ENCODE peak calls at places on chromosomes 3 and 15, in six cellular contexts. W is epithelial cell of proximal tubule, D is HFF-Myc, Q is fibroblast of lung, Y is NB4, U is B cell. F is an unnamed sample.

GRCh38 chr15:57333487-57333886 is 42.8 kb upstream of the CGNL1 start:
- DNase-seq in W (no peak), D (no peak), Q (peak), Y (no peak), U (no peak), F (no peak)

GRCh38 chr3:66485291-66485968 is 15.4 kb downstream of the LRIG1 start:
- DNase-seq in W (no peak), D (peak), Q (peak), Y (no peak), U (no peak), F (no peak)

GRCh38 chr3:157088506-157089454 is 71.2 kb downstream of the CCNL1 start:
- DNase-seq in W (no peak), D (peak), Q (peak), Y (peak), U (peak), F (peak)

GRCh38 chr3:143595456-143596077 is 252.7 kb downstream of the SLC9A9 start:
- DNase-seq in W (no peak), D (no peak), Q (no peak), Y (peak), U (peak), F (no peak)

GRCh38 chr3:52385157-52385556 is 59.7 kb downstream of the SEMA3G start:
- DNase-seq in W (no peak), D (no peak), Q (peak), Y (peak), U (no peak), F (peak)

GRCh38 chr15:50906954-50907865 is 1.3 kb upstream of the AP4E1 start:
- DNase-seq in W (no peak), D (no peak), Q (no peak), Y (peak), U (peak), F (no peak)

GRCh38 chr15:46277994-46278885 is 643.4 kb downstream of the SQOR start:
- DNase-seq in W (no peak), D (no peak), Q (no peak), Y (no peak), U (no peak), F (no peak)

GRCh38 chr3:112807685-112808084 is 39.0 kb downstream of the CD200R1L start:
- DNase-seq in W (no peak), D (no peak), Q (no peak), Y (no peak), U (no peak), F (no peak)

GRCh38 chr3:159899198-159899597 is 89.4 kb upstream of the IL12A start:
- DNase-seq in W (no peak), D (no peak), Q (peak), Y (peak), U (no peak), F (no peak)

GRCh38 chr3:96478496-96478895 is 335.9 kb upstream of the EPHA6 start:
- DNase-seq in W (no peak), D (no peak), Q (peak), Y (no peak), U (no peak), F (no peak)

GRCh38 chr15:74343127-74343796 is 24.2 kb downstream of the CYP11A1 start:
- DNase-seq in W (no peak), D (no peak), Q (no peak), Y (no peak), U (no peak), F (no peak)

DNA sequence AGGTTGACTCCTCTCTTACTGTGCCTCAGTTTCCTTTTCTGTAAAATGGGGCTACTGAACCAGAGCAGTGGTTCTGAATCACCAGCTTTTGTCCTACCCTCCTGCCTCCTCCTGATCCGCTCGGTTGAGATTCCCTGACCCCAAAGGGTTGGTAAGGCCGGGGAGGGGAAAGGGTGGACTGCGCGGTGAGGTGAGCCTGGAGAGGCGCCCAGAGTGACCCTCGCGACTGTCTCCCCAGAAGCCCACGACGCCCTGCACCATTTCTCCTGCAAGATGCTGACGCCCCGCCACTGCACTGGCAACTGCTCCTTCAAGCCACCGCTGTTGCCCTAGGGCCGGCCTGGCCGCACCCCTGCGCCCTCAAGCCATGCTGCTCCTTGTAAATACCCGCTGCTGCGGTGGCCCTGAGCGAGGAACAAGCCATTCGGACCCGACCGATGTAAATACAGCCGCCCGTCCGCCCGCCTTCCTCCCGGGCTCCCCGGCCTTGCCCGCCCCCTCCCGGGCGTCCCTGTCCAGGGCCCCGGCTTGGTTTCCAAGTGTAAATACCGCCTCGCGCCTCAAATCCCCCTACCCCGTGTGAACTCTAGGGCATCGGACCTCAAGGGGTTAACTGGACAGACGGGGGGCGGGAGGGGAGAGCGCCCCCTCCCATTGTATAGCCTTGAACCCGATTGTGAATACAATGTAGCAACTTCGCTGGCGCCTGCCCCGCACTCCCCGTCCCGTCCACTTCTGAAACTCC is 6.2 kb downstream of the RNU6-1 start:
- DNase-seq in W (no peak), D (no peak), Q (no peak), Y (peak), U (peak), F (no peak)
- TF ChIP-seq CTCF in W (peak), D (peak), Q (peak), Y (peak), U (peak), F (peak)

DNA sequence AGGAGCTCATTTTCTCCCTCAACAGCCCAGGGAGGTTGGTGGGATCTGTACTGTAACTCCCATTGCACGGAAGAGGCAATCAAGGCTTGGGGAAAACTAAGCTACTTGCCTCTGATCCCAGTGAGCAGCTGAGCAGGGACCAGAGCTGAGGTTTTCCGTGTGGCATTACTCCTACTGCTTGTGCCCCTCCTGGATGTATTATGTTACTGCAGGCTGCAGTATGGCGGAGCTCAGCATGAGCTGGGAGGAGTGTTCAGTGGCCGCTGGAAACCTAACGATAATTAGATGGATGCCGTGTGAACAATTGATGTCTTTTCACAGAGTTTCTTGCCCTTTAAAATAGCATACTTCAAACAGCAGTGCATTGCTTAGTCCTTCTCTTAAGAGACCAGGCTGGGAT is 2.0 kb upstream of the TPRG1 start:
- DNase-seq in W (no peak), D (no peak), Q (no peak), Y (no peak), U (no peak), F (no peak)
- TF ChIP-seq CTCF in W (no peak), D (no peak), Q (no peak), Y (no peak), U (no peak), F (peak)

GRCh38 chr3:131568460-131568859 is 65.7 kb upstream of the MRPL3 start:
- DNase-seq in W (no peak), D (no peak), Q (no peak), Y (no peak), U (no peak), F (no peak)
- TF ChIP-seq CTCF in W (peak), D (no peak), Q (no peak), Y (no peak), U (no peak), F (no peak)

DNA sequence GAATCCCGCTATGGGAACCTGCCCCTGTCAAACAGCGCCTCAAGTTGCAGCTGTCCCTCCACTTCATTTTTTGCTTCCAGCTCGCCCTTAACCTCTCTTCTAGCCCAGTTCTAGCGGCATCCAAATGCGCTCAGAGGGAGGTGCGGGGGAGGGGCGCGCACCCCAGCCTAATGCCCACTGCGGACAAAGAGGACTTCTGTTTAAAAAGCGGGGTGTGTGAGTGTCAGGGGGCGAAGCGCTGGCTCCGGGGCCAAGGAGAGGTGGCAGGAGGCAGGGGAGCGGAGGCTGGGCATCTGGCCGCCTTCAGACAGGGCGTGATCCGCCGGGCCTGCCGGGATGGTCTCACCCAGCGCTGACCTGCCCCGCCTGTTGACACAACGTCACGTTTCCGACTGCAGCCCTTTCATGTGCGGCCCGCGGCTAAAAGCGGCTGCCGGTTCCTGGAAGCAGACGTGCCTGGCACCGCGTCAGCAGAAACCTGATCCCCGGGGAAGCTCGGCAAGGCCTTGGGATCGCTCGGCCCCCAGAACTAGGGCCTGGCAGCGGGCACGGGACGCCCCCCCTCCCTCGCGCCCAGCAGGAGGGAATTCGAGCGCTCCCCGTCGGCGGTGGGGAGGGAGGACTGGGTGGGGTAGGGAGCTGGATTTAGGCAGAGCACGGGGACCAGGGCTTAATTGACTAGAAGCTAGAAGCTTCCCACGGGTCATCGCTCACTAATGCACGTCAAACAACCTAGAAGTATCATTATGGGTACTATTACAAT is 7.6 kb downstream of the BHLHE40 start:
- DNase-seq in W (no peak), D (peak), Q (peak), Y (peak), U (peak), F (peak)
- TF ChIP-seq CTCF in W (no peak), D (no peak), Q (no peak), Y (no peak), U (no peak), F (no peak)

GRCh38 chr3:38843898-38844297 is 27.9 kb upstream of the SCN10A start:
- DNase-seq in W (no peak), D (peak), Q (peak), Y (peak), U (no peak), F (no peak)
- TF ChIP-seq CTCF in W (peak), D (peak), Q (peak), Y (peak), U (no peak), F (peak)

F was measured in progenitor cell of endocrine pancreas.